ENCODE peak calls at places on chromosomes 1 and 21, in ten cellular contexts. V is endothelial cell, D is RCC 7860, Y is upper lobe of right lung, C is GM04504, M is body of pancreas, W is NCI-H510A, A is nephron progenitor cell, L is MM.1S, E is AG08396. X is an unnamed sample.

GRCh38 chr1:29672416-29672815 is 436.1 kb downstream of the PTPRU start:
- DNase-seq in W (no peak), A (no peak), C (no peak), E (no peak), L (no peak), V (no peak), Y (peak), M (no peak), D (no peak), X (no peak)

GRCh38 chr1:71828431-71829012 is 453.8 kb downstream of the NEGR1 start:
- DNase-seq in L (no peak), Y (no peak), E (no peak), D (no peak), C (no peak), A (no peak), M (peak), V (no peak), W (no peak), X (no peak)

GRCh38 chr1:31063636-31064035 is 1.9 kb downstream of the PUM1 start:
- DNase-seq in C (no peak), A (no peak), V (no peak), D (no peak), W (no peak), E (no peak), Y (no peak), M (no peak), L (peak), X (no peak)

GRCh38 chr1:203175237-203176181 is at the start of gene MYBPH:
- DNase-seq in V (no peak), M (peak), L (no peak), W (no peak), C (no peak), Y (no peak), D (peak), E (no peak), A (no peak), X (no peak)

GRCh38 chr1:207997486-207998268 is 86.8 kb upstream of the CD34 start:
- DNase-seq in W (no peak), V (peak), E (peak), Y (peak), A (peak), C (peak), D (peak), M (peak), L (peak), X (peak)

GRCh38 chr1:211738709-211739301 is 63.4 kb upstream of the NEK2 start:
- DNase-seq in D (peak), A (no peak), C (no peak), W (no peak), M (no peak), V (no peak), E (no peak), L (peak), Y (no peak), X (no peak)

GRCh38 chr21:41369105-41369914 is 7.5 kb downstream of the MX2 start:
- DNase-seq in C (no peak), E (no peak), A (peak), D (no peak), L (no peak), V (peak), Y (peak), W (no peak), M (peak), X (peak)

GRCh38 chr21:46084041-46084561 is 13.8 kb upstream of the COL6A2 start:
- DNase-seq in E (no peak), L (no peak), C (no peak), V (no peak), M (no peak), D (no peak), Y (peak), A (no peak), W (no peak), X (no peak)

GRCh38 chr1:20227704-20228103 is 41.4 kb upstream of the PLA2G2C start:
- DNase-seq in A (no peak), L (no peak), M (no peak), Y (no peak), E (no peak), V (no peak), C (no peak), W (no peak), D (no peak), X (no peak)

GRCh38 chr21:35381743-35382310 is 332.7 kb upstream of the RUNX1 start:
- DNase-seq in Y (no peak), D (no peak), E (no peak), W (no peak), C (no peak), L (no peak), A (no peak), M (no peak), V (no peak), X (no peak)

X was measured in T follicular helper cell.